ENCODE peak calls at places on chromosomes 7 and 10, in nine cellular contexts. F, H, A, Y, Z, M, C, O and X are unnamed samples.

GRCh38 chr10:3652886-3653285 is 132.1 kb downstream of the KLF6 start:
- DNase-seq in O (no peak), C (no peak), F (no peak), M (no peak), Z (no peak), H (no peak), Y (no peak), A (no peak), X (no peak)

GRCh38 chr7:4103352-4104091 is 578.6 kb upstream of the FOXK1 start:
- DNase-seq in M (no peak), C (no peak), Y (no peak), A (no peak), H (no peak), F (peak), Z (peak), O (no peak), X (no peak)

GRCh38 chr10:77965294-77965693 is 38.7 kb upstream of the DLG5 start:
- DNase-seq in O (no peak), H (no peak), Y (no peak), Z (peak), M (no peak), F (no peak), A (no peak), C (no peak), X (no peak)

GRCh38 chr10:90447836-90448235 is 410.0 kb downstream of the HTR7 start:
- DNase-seq in H (no peak), M (no peak), A (no peak), O (no peak), Z (peak), F (no peak), C (no peak), Y (no peak), X (no peak)

GRCh38 chr10:99920901-99921300 is 88.8 kb downstream of the DNMBP start:
- DNase-seq in Z (peak), M (no peak), Y (no peak), C (peak), A (no peak), O (no peak), F (no peak), H (no peak), X (no peak)

GRCh38 chr10:75764974-75765551 is 333.6 kb downstream of the LRMDA start:
- DNase-seq in Y (no peak), H (no peak), M (no peak), A (no peak), C (no peak), Z (no peak), O (no peak), F (no peak), X (no peak)

GRCh38 chr10:30219977-30220751 is 128.9 kb downstream of the MTPAP start:
- DNase-seq in C (no peak), Y (peak), Z (no peak), F (no peak), H (peak), M (peak), A (no peak), O (no peak), X (no peak)

GRCh38 chr7:13106513-13106912 is 419.1 kb downstream of the ARL4A start:
- DNase-seq in A (no peak), F (no peak), C (no peak), H (no peak), M (no peak), Z (no peak), O (no peak), Y (no peak), X (no peak)

GRCh38 chr7:105141068-105141467 is 127.1 kb downstream of the KMT2E start:
- DNase-seq in Y (peak), M (no peak), C (no peak), O (no peak), Z (peak), F (no peak), A (no peak), H (no peak), X (no peak)

GRCh38 chr10:7085913-7086589 is 324.8 kb downstream of the SFMBT2 start:
- DNase-seq in Y (peak), C (peak), Z (no peak), O (no peak), H (no peak), A (no peak), F (no peak), M (no peak), X (no peak)

DNA sequence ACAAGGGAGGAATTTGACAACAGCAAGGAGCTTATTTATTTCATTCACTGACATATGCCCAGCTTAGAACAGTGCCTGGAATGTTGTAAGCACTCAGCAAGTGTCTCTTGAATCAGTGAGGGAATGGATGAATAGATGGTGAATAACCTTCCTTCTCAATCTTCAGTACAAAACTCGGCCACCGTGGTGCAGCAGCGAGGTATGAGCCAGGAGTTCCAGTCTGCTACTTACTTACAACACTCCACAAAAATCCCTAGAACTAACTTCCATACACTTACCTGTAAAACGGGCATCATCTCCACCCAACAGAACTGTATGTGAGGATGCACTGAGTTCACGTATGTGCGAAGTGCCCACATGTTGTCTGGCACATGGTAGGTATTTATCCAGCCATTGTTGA is 237.4 kb downstream of the WDR11 start:
- DNase-seq in H (peak), F (no peak), A (no peak), C (no peak), Z (peak), O (no peak), M (no peak), Y (peak), X (no peak)
- TF ChIP-seq CTCF in H (no peak), F (no peak), A (no peak), C (no peak), Z (no peak), O (no peak), M (no peak), Y (peak), X (no peak)

DNA sequence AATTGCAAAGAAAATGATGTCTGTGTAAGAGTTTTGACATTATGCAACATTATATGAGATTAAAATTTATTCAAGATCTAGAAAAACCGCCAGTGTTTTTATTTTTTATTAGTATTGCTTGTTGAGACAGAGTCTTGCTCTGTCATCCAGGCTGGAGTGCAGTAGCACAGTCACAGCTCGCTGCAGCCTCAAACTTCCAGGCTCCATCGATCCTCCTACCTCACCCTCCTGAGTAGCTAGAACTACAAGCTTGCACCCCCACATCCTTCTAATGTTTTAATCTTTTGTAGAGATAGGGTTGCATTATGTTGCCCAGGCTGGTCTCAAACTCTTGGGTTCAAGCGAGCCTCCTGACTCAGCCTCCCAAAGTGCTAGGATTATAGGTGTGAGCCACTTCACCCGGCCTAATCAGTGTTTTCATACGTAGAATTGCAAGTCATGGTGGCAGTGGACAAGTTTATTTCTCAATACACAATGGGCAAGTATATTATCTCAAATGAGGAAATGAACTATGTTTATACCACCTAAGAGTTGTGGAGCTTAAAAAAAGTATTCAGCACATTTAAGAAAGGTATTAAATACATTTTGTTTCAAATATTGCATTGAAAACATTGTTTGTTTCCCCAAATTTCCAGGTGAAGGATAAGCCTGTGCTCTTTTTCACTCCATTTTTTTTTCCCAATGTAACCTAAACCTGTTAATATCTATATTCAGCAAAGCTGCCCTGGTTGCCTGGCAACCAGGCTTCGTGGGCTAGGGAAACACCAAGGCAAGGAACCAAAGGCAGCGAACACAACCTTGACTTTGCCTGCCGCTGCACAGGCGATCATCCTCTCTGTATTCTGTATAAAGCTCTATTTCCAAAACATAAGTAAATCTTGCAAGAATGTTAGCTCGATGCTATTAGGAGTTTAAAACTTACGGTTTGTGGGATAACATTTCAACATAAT is 163.9 kb downstream of the CACNB2 start:
- DNase-seq in Y (no peak), Z (no peak), M (no peak), F (no peak), C (peak), O (no peak), A (no peak), H (no peak), X (no peak)
- TF ChIP-seq CTCF in Y (no peak), Z (no peak), M (no peak), F (no peak), C (no peak), O (no peak), A (no peak), H (no peak), X (no peak)

GRCh38 chr10:24375510-24375909 is 166.6 kb downstream of the KIAA1217 start:
- DNase-seq in Z (no peak), H (no peak), O (no peak), Y (no peak), M (no peak), A (no peak), F (no peak), C (no peak), X (no peak)

GRCh38 chr10:24376731-24377130 is 167.8 kb downstream of the KIAA1217 start:
- DNase-seq in H (no peak), O (no peak), F (no peak), Y (no peak), C (no peak), Z (no peak), A (no peak), M (no peak), X (no peak)

GRCh38 chr10:24367688-24368087 is 158.8 kb downstream of the KIAA1217 start:
- DNase-seq in A (no peak), O (no peak), M (no peak), Y (no peak), Z (no peak), H (no peak), C (no peak), F (no peak), X (no peak)

GRCh38 chr10:24374134-24374915 is 165.4 kb downstream of the KIAA1217 start:
- DNase-seq in O (no peak), Z (no peak), A (no peak), F (no peak), H (no peak), Y (no peak), M (no peak), C (no peak), X (no peak)

DNA sequence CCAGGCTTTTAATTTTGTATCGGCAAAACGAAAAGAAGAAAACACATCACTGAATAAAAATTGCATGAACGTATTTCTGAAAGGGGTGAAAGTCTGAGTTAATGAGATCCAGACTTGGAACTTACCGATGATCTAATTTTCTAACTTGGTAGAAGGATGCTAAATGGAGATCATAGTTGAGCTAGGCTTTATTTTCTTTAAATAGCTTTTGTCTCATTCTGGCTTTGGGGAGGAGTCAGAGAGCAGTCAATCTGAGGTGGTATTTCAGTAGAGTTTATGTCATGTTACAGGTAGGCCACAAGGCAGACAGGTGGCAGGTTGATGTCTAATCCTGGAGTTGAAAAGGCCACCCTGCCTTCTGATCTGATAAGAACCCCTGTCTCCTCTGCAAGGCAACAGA is 161.9 kb downstream of the KIAA1217 start:
- DNase-seq in F (no peak), C (no peak), Y (no peak), O (no peak), H (no peak), Z (no peak), M (no peak), A (no peak), X (no peak)
- TF ChIP-seq CTCF in F (no peak), C (no peak), Y (no peak), O (no peak), H (no peak), Z (no peak), M (no peak), A (no peak), X (no peak)

DNA sequence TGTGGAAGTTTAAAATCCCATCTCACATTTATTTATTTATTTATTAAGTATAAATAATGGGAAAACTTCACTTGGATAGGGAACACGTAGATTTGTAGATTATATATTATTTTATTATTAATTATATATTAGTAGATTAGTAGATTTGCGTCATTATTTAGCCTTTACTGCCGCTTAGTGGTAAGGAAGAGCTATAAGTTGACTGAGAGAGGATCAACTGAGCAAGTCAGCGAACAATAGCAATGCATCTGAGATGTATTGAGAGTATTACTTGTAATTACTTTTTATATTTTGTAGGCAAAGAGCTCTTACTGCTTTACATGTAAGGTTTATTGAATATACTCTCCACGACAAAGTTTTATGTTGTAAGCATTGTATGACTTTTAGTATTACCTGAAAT is 244.5 kb upstream of the ANKRD30A start:
- DNase-seq in A (no peak), O (no peak), H (no peak), Z (peak), C (no peak), M (no peak), F (no peak), Y (no peak), X (no peak)
- TF ChIP-seq CTCF in A (peak), O (peak), H (peak), Z (peak), C (peak), M (peak), F (no peak), Y (no peak), X (peak)

GRCh38 chr7:10720042-10720441 is 253.6 kb upstream of the PHF14 start:
- DNase-seq in Z (no peak), M (no peak), C (no peak), Y (no peak), F (no peak), H (no peak), O (no peak), A (no peak), X (no peak)
- TF ChIP-seq CTCF in Z (no peak), M (no peak), C (no peak), Y (no peak), F (no peak), H (no peak), O (peak), A (no peak), X (no peak)

DNA sequence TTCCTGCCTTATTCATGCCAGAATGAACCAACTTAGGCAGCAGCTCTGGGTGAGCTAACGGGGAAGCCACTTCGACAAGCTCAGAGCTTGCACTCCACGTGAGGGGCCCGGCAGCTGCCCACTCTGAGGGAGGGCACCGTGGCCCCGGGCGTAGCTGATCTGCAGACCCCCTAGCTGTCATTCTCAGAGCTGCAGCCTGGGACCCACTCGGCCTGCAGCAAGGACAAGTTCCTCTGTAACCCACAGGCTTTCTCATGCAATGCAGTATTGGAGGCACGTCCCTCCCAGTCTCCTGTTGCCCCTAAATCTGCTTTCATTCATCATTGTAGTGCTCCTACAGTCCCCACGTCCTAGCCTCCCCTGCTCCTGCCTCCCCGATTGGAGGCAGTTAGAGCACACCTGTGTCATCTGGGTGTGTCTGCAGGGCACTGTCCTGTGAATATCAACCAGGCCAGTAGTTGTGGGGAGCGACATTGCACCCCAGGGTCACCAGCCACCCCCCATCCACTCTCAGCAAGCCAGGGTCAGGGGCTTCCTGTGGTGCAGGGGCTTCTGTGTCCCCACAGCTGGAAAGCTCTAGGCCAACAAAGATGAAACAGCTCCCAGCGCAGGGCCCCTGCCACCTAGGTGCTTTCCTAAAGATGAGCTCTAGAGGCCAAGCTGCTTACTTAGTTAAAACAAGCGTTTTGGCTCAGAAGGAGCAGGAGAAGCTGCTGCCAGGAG is 333.7 kb downstream of the ADARB2 start:
- DNase-seq in Y (no peak), F (peak), C (no peak), A (no peak), H (no peak), O (no peak), Z (no peak), M (no peak), X (peak)
- TF ChIP-seq CTCF in Y (peak), F (no peak), C (no peak), A (no peak), H (no peak), O (peak), Z (no peak), M (no peak), X (no peak)

GRCh38 chr10:71368639-71369038 is 28.1 kb upstream of the CDH23 start:
- DNase-seq in C (no peak), M (no peak), Z (peak), Y (no peak), H (no peak), A (no peak), F (no peak), O (no peak), X (no peak)
- TF ChIP-seq CTCF in C (no peak), M (no peak), Z (peak), Y (no peak), H (no peak), A (no peak), F (no peak), O (no peak), X (no peak)